ENCODE peak calls at places on chromosomes 11 and 22, in eight cellular contexts. One of them, this sample, is unnamed.
A peak's percentile ranks its signal among the peaks of the same experiment; 100 is the strongest.

GRCh38 chr11:5476184-5476819 is 12.2 kb upstream of the OR52D1 start:
- DNase-seq in glutamatergic neuron: peak; percentile 48
- DNase-seq in A549: peak; percentile 52
- DNase-seq in coronary artery: no peak
- DNase-seq in neural crest cell: peak; percentile 44
- DNase-seq in tibial nerve: no peak
- DNase-seq in left ventricle myocardium inferior: no peak
- DNase-seq in IMR-90: peak; percentile 57
- DNase-seq in this sample: no peak

GRCh38 chr11:124174001-124174400 is 9.1 kb upstream of the OR10D3 start:
- DNase-seq in coronary artery: no peak
- DNase-seq in IMR-90: peak; percentile 64
- DNase-seq in glutamatergic neuron: no peak
- DNase-seq in tibial nerve: no peak
- DNase-seq in A549: peak; percentile 3
- DNase-seq in left ventricle myocardium inferior: no peak
- DNase-seq in neural crest cell: no peak
- DNase-seq in this sample: no peak

GRCh38 chr11:27514558-27514957 is 8.0 kb upstream of the LIN7C start:
- DNase-seq in tibial nerve: no peak
- DNase-seq in coronary artery: no peak
- DNase-seq in left ventricle myocardium inferior: no peak
- DNase-seq in IMR-90: peak; percentile 55
- DNase-seq in glutamatergic neuron: no peak
- DNase-seq in A549: no peak
- DNase-seq in neural crest cell: no peak
- DNase-seq in this sample: no peak

GRCh38 chr11:112163875-112164521 is at the start of gene IL18:
- DNase-seq in left ventricle myocardium inferior: peak; percentile 32
- DNase-seq in coronary artery: no peak
- DNase-seq in glutamatergic neuron: no peak
- DNase-seq in A549: peak; percentile 78
- DNase-seq in IMR-90: no peak
- DNase-seq in neural crest cell: no peak
- DNase-seq in tibial nerve: no peak
- DNase-seq in this sample: no peak

GRCh38 chr11:8777907-8778767 is 95.5 kb downstream of the RPL27A start:
- DNase-seq in left ventricle myocardium inferior: peak; percentile 69
- DNase-seq in glutamatergic neuron: no peak
- DNase-seq in coronary artery: no peak
- DNase-seq in tibial nerve: no peak
- DNase-seq in neural crest cell: no peak
- DNase-seq in A549: no peak
- DNase-seq in IMR-90: peak; percentile 71
- DNase-seq in this sample: no peak

GRCh38 chr11:129959687-129960086 is 42.9 kb downstream of the PRDM10 start:
- DNase-seq in glutamatergic neuron: no peak
- DNase-seq in neural crest cell: no peak
- DNase-seq in left ventricle myocardium inferior: no peak
- DNase-seq in IMR-90: no peak
- DNase-seq in tibial nerve: no peak
- DNase-seq in A549: no peak
- DNase-seq in coronary artery: no peak
- DNase-seq in this sample: no peak

GRCh38 chr22:37777122-37777687 is 30.5 kb upstream of the GCAT start:
- DNase-seq in glutamatergic neuron: no peak
- DNase-seq in tibial nerve: peak; percentile 34
- DNase-seq in IMR-90: peak; percentile 94
- DNase-seq in A549: no peak
- DNase-seq in coronary artery: no peak
- DNase-seq in left ventricle myocardium inferior: no peak
- DNase-seq in neural crest cell: no peak
- DNase-seq in this sample: no peak

GRCh38 chr11:31240340-31240904 is 129.1 kb downstream of the DCDC1 start:
- DNase-seq in IMR-90: peak; percentile 33
- DNase-seq in left ventricle myocardium inferior: no peak
- DNase-seq in A549: peak; percentile 5
- DNase-seq in neural crest cell: peak; percentile 51
- DNase-seq in tibial nerve: no peak
- DNase-seq in glutamatergic neuron: peak; percentile 26
- DNase-seq in coronary artery: no peak
- DNase-seq in this sample: no peak

GRCh38 chr22:25403752-25404471 is 160.6 kb upstream of the GRK3 start:
- DNase-seq in left ventricle myocardium inferior: no peak
- DNase-seq in glutamatergic neuron: no peak
- DNase-seq in IMR-90: peak; percentile 41
- DNase-seq in A549: no peak
- DNase-seq in neural crest cell: no peak
- DNase-seq in coronary artery: no peak
- DNase-seq in tibial nerve: no peak
- DNase-seq in this sample: no peak

GRCh38 chr11:19673924-19674390 is 38.7 kb upstream of the NAV2 start:
- DNase-seq in coronary artery: peak; percentile 90
- DNase-seq in tibial nerve: peak; percentile 40
- DNase-seq in A549: no peak
- DNase-seq in neural crest cell: no peak
- DNase-seq in left ventricle myocardium inferior: peak; percentile 83
- DNase-seq in IMR-90: no peak
- DNase-seq in glutamatergic neuron: peak; percentile 33
- DNase-seq in this sample: no peak

GRCh38 chr11:8329961-8330361 is 66.3 kb upstream of the LMO1 start:
- DNase-seq in tibial nerve: no peak
- DNase-seq in IMR-90: no peak
- DNase-seq in neural crest cell: no peak
- DNase-seq in A549: no peak
- DNase-seq in coronary artery: no peak
- DNase-seq in left ventricle myocardium inferior: no peak
- DNase-seq in glutamatergic neuron: peak; percentile 48
- DNase-seq in this sample: peak; percentile 94

GRCh38 chr22:44668190-44668885 is 33.7 kb upstream of the PRR5 start:
- DNase-seq in neural crest cell: no peak
- DNase-seq in IMR-90: no peak
- DNase-seq in A549: no peak
- DNase-seq in coronary artery: no peak
- DNase-seq in left ventricle myocardium inferior: no peak
- DNase-seq in tibial nerve: no peak
- DNase-seq in glutamatergic neuron: no peak
- DNase-seq in this sample: no peak

GRCh38 chr22:44667829-44668189 is 34.2 kb upstream of the PRR5 start:
- DNase-seq in tibial nerve: no peak
- DNase-seq in glutamatergic neuron: no peak
- DNase-seq in IMR-90: no peak
- DNase-seq in left ventricle myocardium inferior: no peak
- DNase-seq in coronary artery: no peak
- DNase-seq in neural crest cell: no peak
- DNase-seq in A549: no peak
- DNase-seq in this sample: no peak

GRCh38 chr22:44668886-44669724 is 32.9 kb upstream of the PRR5 start:
- DNase-seq in neural crest cell: no peak
- DNase-seq in left ventricle myocardium inferior: no peak
- DNase-seq in A549: no peak
- DNase-seq in tibial nerve: no peak
- DNase-seq in IMR-90: no peak
- DNase-seq in coronary artery: no peak
- DNase-seq in glutamatergic neuron: no peak
- DNase-seq in this sample: no peak

GRCh38 chr22:44670220-44670983 is 31.6 kb upstream of the PRR5 start:
- DNase-seq in A549: no peak
- DNase-seq in tibial nerve: no peak
- DNase-seq in coronary artery: no peak
- DNase-seq in IMR-90: no peak
- DNase-seq in left ventricle myocardium inferior: no peak
- DNase-seq in glutamatergic neuron: no peak
- DNase-seq in neural crest cell: no peak
- DNase-seq in this sample: no peak

DNA sequence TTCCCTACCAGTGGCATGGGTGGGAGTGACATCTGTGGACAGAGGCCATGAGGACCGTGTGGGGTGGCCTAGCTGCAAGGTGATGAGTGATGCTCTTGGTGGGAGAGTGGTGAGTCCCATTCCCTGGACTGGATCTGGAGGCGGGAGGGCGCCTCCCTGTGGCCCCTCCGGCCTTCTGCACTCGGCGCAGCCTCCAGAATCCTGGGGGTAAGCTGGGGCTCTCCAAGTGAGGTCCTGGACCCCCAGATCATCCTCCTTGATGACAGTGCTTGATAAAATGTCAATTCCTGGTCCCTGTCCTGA is 32.3 kb upstream of the PRR5 start:
- DNase-seq in left ventricle myocardium inferior: no peak
- DNase-seq in coronary artery: no peak
- DNase-seq in neural crest cell: no peak
- DNase-seq in IMR-90: peak; percentile 37
- DNase-seq in glutamatergic neuron: no peak
- DNase-seq in tibial nerve: no peak
- DNase-seq in A549: peak; percentile 14
- DNase-seq in this sample: no peak
- TF ChIP-seq CTCF in left ventricle myocardium inferior: peak; percentile 25
- TF ChIP-seq CTCF in coronary artery: no peak
- TF ChIP-seq CTCF in neural crest cell: peak; percentile 55
- TF ChIP-seq CTCF in IMR-90: peak; percentile 54
- TF ChIP-seq CTCF in glutamatergic neuron: peak; percentile 23
- TF ChIP-seq CTCF in tibial nerve: no peak
- TF ChIP-seq CTCF in A549: peak; percentile 21
- TF ChIP-seq CTCF in this sample: peak; percentile 17

GRCh38 chr22:29200901-29201300 is 4.8 kb upstream of the EMID1 start:
- DNase-seq in glutamatergic neuron: no peak
- DNase-seq in tibial nerve: no peak
- DNase-seq in left ventricle myocardium inferior: no peak
- DNase-seq in IMR-90: no peak
- DNase-seq in coronary artery: no peak
- DNase-seq in A549: no peak
- DNase-seq in neural crest cell: no peak
- DNase-seq in this sample: no peak

GRCh38 chr22:29201722-29202230 is 3.9 kb upstream of the EMID1 start:
- DNase-seq in IMR-90: no peak
- DNase-seq in left ventricle myocardium inferior: no peak
- DNase-seq in tibial nerve: no peak
- DNase-seq in A549: no peak
- DNase-seq in coronary artery: no peak
- DNase-seq in neural crest cell: no peak
- DNase-seq in glutamatergic neuron: no peak
- DNase-seq in this sample: no peak

GRCh38 chr22:29203456-29203855 is 2.2 kb upstream of the EMID1 start:
- DNase-seq in A549: no peak
- DNase-seq in coronary artery: no peak
- DNase-seq in glutamatergic neuron: peak; percentile 0
- DNase-seq in IMR-90: no peak
- DNase-seq in tibial nerve: no peak
- DNase-seq in left ventricle myocardium inferior: no peak
- DNase-seq in neural crest cell: no peak
- DNase-seq in this sample: no peak

GRCh38 chr22:29203883-29204282 is 1.8 kb upstream of the EMID1 start:
- DNase-seq in glutamatergic neuron: no peak
- DNase-seq in IMR-90: no peak
- DNase-seq in left ventricle myocardium inferior: no peak
- DNase-seq in A549: no peak
- DNase-seq in neural crest cell: no peak
- DNase-seq in tibial nerve: no peak
- DNase-seq in coronary artery: no peak
- DNase-seq in this sample: no peak

DNA sequence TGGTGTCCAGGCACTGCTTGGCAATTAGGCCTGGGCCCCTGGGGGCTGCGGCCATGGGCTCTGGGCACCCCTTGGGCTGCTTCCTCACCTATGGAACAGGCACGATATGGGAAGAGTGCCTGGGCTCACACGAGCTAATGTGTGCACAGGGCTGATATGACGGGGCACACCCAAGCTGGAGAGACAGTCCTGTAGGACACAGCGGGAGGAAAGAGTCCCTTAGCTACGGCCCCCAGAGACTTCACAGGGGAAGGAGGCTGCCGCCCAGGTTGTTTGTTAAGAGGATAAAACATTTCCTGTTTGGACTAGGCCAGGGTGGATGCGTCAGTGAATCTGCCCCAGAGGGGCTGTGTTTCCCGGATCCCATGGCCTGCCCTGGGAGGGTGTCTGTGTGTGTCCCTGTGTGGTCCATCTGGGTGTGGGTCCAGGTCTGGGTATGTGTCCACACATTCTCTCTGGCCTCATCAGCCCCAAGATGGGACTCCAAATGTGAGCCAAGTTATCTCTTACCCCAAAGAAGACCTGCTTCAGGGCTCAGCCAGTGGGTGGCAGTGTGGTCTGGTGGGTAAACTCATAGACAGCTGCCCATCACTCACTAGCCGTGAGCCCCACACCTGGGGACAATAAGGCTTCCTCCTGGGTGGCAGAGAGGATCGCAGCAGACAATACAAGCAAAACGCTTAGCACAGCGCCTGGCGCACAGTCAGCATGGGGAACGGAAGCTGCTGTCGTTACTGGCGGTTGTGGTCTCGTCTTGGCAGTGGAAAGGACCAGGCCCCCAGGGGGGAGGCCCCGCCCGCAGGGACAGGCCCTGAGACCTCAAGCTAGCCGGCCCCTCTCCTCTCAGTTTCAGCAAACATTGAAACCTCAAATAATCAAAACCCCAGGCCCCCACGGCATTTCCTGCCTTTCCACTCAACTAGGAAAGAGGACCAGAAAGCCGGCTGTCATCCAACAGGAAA is 3.2 kb upstream of the EMID1 start:
- DNase-seq in glutamatergic neuron: no peak
- DNase-seq in left ventricle myocardium inferior: peak; percentile 63
- DNase-seq in IMR-90: peak; percentile 55
- DNase-seq in neural crest cell: no peak
- DNase-seq in A549: peak; percentile 18
- DNase-seq in coronary artery: no peak
- DNase-seq in tibial nerve: peak; percentile 30
- DNase-seq in this sample: no peak
- TF ChIP-seq CTCF in glutamatergic neuron: no peak
- TF ChIP-seq CTCF in left ventricle myocardium inferior: peak; percentile 40
- TF ChIP-seq CTCF in IMR-90: peak; percentile 38
- TF ChIP-seq CTCF in neural crest cell: peak; percentile 46
- TF ChIP-seq CTCF in A549: peak; percentile 35
- TF ChIP-seq CTCF in coronary artery: no peak
- TF ChIP-seq CTCF in tibial nerve: peak; percentile 10
- TF ChIP-seq CTCF in this sample: peak; percentile 43

DNA sequence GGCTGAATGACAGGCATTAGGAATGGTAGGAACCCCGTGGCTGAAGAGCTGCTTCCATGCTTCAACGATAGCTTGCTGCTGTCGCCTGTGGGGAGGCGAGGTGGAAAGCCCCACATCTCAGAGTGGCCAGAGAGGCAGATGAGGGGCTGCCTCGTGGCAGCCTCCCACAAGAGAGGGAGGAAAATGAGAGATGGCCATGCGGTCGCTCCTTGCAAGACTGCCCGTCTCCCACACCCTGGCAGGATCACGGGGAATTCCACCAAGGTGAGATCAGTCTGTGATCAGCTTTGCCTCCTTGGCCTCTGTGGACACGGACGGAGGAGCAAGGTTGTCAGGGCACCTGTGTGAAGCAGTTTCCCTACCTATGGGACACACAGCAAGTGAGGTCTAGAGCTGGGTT is 3.0 kb downstream of the CRYBA4 start:
- DNase-seq in coronary artery: no peak
- DNase-seq in A549: no peak
- DNase-seq in left ventricle myocardium inferior: no peak
- DNase-seq in glutamatergic neuron: no peak
- DNase-seq in tibial nerve: no peak
- DNase-seq in neural crest cell: no peak
- DNase-seq in IMR-90: no peak
- DNase-seq in this sample: no peak
- TF ChIP-seq CTCF in coronary artery: no peak
- TF ChIP-seq CTCF in A549: no peak
- TF ChIP-seq CTCF in left ventricle myocardium inferior: no peak
- TF ChIP-seq CTCF in glutamatergic neuron: no peak
- TF ChIP-seq CTCF in tibial nerve: no peak
- TF ChIP-seq CTCF in neural crest cell: no peak
- TF ChIP-seq CTCF in IMR-90: no peak
- TF ChIP-seq CTCF in this sample: no peak

GRCh38 chr11:279966-280761 is 2.0 kb downstream of the NLRP6 start:
- DNase-seq in tibial nerve: no peak
- DNase-seq in neural crest cell: no peak
- DNase-seq in left ventricle myocardium inferior: no peak
- DNase-seq in glutamatergic neuron: no peak
- DNase-seq in A549: no peak
- DNase-seq in IMR-90: peak; percentile 30
- DNase-seq in coronary artery: no peak
- DNase-seq in this sample: no peak
- TF ChIP-seq CTCF in tibial nerve: no peak
- TF ChIP-seq CTCF in neural crest cell: no peak
- TF ChIP-seq CTCF in left ventricle myocardium inferior: no peak
- TF ChIP-seq CTCF in glutamatergic neuron: no peak
- TF ChIP-seq CTCF in A549: no peak
- TF ChIP-seq CTCF in IMR-90: no peak
- TF ChIP-seq CTCF in coronary artery: no peak
- TF ChIP-seq CTCF in this sample: no peak

This sample was measured in D721Med.